ENCODE peak calls at places on chromosomes 1 and 21, in nine cellular contexts. G, P, X, A, F, T, S, Y and M are unnamed samples.

GRCh38 chr1:6222644-6223043 is 13.1 kb downstream of the ICMT start:
- DNase-seq in G (peak), P (no peak), X (no peak), A (no peak), F (no peak), T (no peak), S (no peak), Y (no peak), M (no peak)

GRCh38 chr1:155219592-155220031 is 11.1 kb downstream of the MTX1 start:
- DNase-seq in G (no peak), P (no peak), X (no peak), A (no peak), F (peak), T (peak), S (peak), Y (no peak), M (peak)

GRCh38 chr1:147719711-147720225 is 40.6 kb downstream of the GJA5 start:
- DNase-seq in G (no peak), P (no peak), X (no peak), A (no peak), F (peak), T (no peak), S (no peak), Y (no peak), M (no peak)

GRCh38 chr1:213166868-213167267 is 115.8 kb downstream of the RPS6KC1 start:
- DNase-seq in G (no peak), P (no peak), X (no peak), A (no peak), F (no peak), T (no peak), S (no peak), Y (no peak), M (no peak)

GRCh38 chr1:68442822-68443556 is 6.8 kb downstream of the RPE65 start:
- DNase-seq in G (peak), P (peak), X (peak), A (peak), F (peak), T (no peak), S (no peak), Y (no peak), M (peak)

GRCh38 chr1:157646144-157646543 is 48.3 kb upstream of the FCRL4 start:
- DNase-seq in G (no peak), P (no peak), X (no peak), A (no peak), F (no peak), T (no peak), S (no peak), Y (no peak), M (no peak)

GRCh38 chr1:111140680-111140967 is 601 bp downstream of the CEPT1 start:
- DNase-seq in G (peak), P (peak), X (peak), A (peak), F (no peak), T (no peak), S (no peak), Y (no peak), M (peak)

GRCh38 chr1:24955161-24955560 is 25.1 kb upstream of the RUNX3 start:
- DNase-seq in G (no peak), P (no peak), X (peak), A (no peak), F (peak), T (no peak), S (no peak), Y (no peak), M (no peak)

GRCh38 chr21:28337319-28337718 is 655.4 kb downstream of the LTN1 start:
- DNase-seq in G (peak), P (no peak), X (peak), A (peak), F (peak), T (peak), S (no peak), Y (no peak), M (no peak)

GRCh38 chr1:152878042-152878441 is at the start of gene SMCP:
- DNase-seq in G (no peak), P (no peak), X (no peak), A (peak), F (peak), T (no peak), S (no peak), Y (no peak), M (no peak)

GRCh38 chr1:18926315-18927081 is 24.1 kb upstream of the ALDH4A1 start:
- DNase-seq in G (peak), P (peak), X (peak), A (peak), F (peak), T (no peak), S (no peak), Y (no peak), M (no peak)

GRCh38 chr1:24415910-24416665 is 486 bp downstream of the NIPAL3 start:
- DNase-seq in G (no peak), P (no peak), X (no peak), A (peak), F (no peak), T (no peak), S (no peak), Y (no peak), M (no peak)

GRCh38 chr1:1455366-1455884 is 5.9 kb downstream of the ATAD3C start:
- DNase-seq in G (no peak), P (no peak), X (no peak), A (no peak), F (no peak), T (no peak), S (no peak), Y (no peak), M (no peak)

GRCh38 chr1:155079487-155080249 is 1.0 kb downstream of the EFNA3 start:
- DNase-seq in G (no peak), P (no peak), X (no peak), A (no peak), F (peak), T (no peak), S (no peak), Y (no peak), M (no peak)

GRCh38 chr1:212285685-212286436 is 651 bp downstream of the PPP2R5A start:
- DNase-seq in G (peak), P (no peak), X (peak), A (no peak), F (peak), T (peak), S (peak), Y (peak), M (peak)

GRCh38 chr1:60573121-60573520 is 499.6 kb upstream of the C1orf87 start:
- DNase-seq in G (peak), P (no peak), X (no peak), A (peak), F (no peak), T (no peak), S (no peak), Y (no peak), M (no peak)

GRCh38 chr1:25619101-25619890 is 2.7 kb downstream of the MAN1C1 start:
- DNase-seq in G (no peak), P (no peak), X (no peak), A (no peak), F (peak), T (peak), S (peak), Y (no peak), M (peak)

GRCh38 chr1:28249013-28249870 is 10.1 kb upstream of the SESN2 start:
- DNase-seq in G (peak), P (peak), X (no peak), A (peak), F (peak), T (no peak), S (no peak), Y (peak), M (no peak)

GRCh38 chr21:36093512-36093911 is 23.7 kb downstream of the CBR1 start:
- DNase-seq in G (no peak), P (no peak), X (no peak), A (no peak), F (no peak), T (no peak), S (no peak), Y (no peak), M (no peak)

GRCh38 chr1:8348777-8349472 is 31.0 kb downstream of the SLC45A1 start:
- DNase-seq in G (peak), P (no peak), X (peak), A (peak), F (peak), T (peak), S (peak), Y (peak), M (peak)

GRCh38 chr1:174652496-174653280 is 204.9 kb downstream of the GPR52 start:
- DNase-seq in G (no peak), P (no peak), X (no peak), A (no peak), F (no peak), T (no peak), S (no peak), Y (no peak), M (peak)

GRCh38 chr1:93617670-93618488 is 63.8 kb downstream of the BCAR3 start:
- DNase-seq in G (no peak), P (peak), X (no peak), A (peak), F (no peak), T (no peak), S (no peak), Y (peak), M (no peak)

GRCh38 chr21:31030367-31031106 is 7.7 kb downstream of the KRTAP19-8 start:
- DNase-seq in G (no peak), P (no peak), X (no peak), A (no peak), F (no peak), T (no peak), S (no peak), Y (no peak), M (no peak)